ENCODE peak calls at places on chromosomes 1 and 21, in eight cellular contexts. L is breast epithelium, O is transverse colon, S is stomach, M is GM12892, Z is GM23338, Y is K562, C is HCT116. F is an unnamed sample.

GRCh38 chr1:145771056-145771455 is 51.8 kb downstream of the CD160 start:
- DNase-seq in L (no peak), O (no peak), S (no peak), M (no peak), Z (no peak), Y (no peak), C (no peak), F (no peak)

GRCh38 chr1:89931950-89932349 is 63.0 kb upstream of the ZNF326 start:
- DNase-seq in L (no peak), O (no peak), S (no peak), M (no peak), Z (no peak), Y (no peak), C (no peak), F (no peak)

GRCh38 chr1:169869426-169869825 is 24.3 kb downstream of the SCYL3 start:
- DNase-seq in L (no peak), O (no peak), S (no peak), M (no peak), Z (no peak), Y (no peak), C (no peak), F (no peak)

GRCh38 chr1:152086785-152087184 is 2.1 kb downstream of the TCHHL1 start:
- DNase-seq in L (no peak), O (no peak), S (no peak), M (no peak), Z (no peak), Y (no peak), C (no peak), F (no peak)

GRCh38 chr1:34409689-34410229 is 233.1 kb downstream of the C1orf94 start:
- DNase-seq in L (no peak), O (no peak), S (no peak), M (no peak), Z (no peak), Y (no peak), C (no peak), F (peak)

GRCh38 chr21:37780991-37781983 is 135.0 kb downstream of the KCNJ6 start:
- DNase-seq in L (no peak), O (no peak), S (no peak), M (no peak), Z (no peak), Y (no peak), C (no peak), F (no peak)

GRCh38 chr1:93740601-93741031 is 59.0 kb upstream of the BCAR3 start:
- DNase-seq in L (no peak), O (no peak), S (no peak), M (no peak), Z (no peak), Y (no peak), C (no peak), F (no peak)

GRCh38 chr1:23577056-23577985 is 18.0 kb upstream of the ID3 start:
- DNase-seq in L (no peak), O (no peak), S (no peak), M (peak), Z (no peak), Y (peak), C (no peak), F (no peak)

GRCh38 chr1:67578397-67579020 is 106.5 kb upstream of the GADD45A start:
- DNase-seq in L (no peak), O (no peak), S (peak), M (no peak), Z (no peak), Y (no peak), C (no peak), F (no peak)

GRCh38 chr1:3900150-3900968 is at the start of gene C1orf174:
- DNase-seq in L (peak), O (peak), S (peak), M (peak), Z (peak), Y (peak), C (peak), F (peak)

GRCh38 chr1:225554216-225554812 is 98.6 kb downstream of the ENAH start:
- DNase-seq in L (no peak), O (no peak), S (no peak), M (peak), Z (peak), Y (peak), C (peak), F (no peak)

GRCh38 chr1:2302292-2302925 is 74.3 kb downstream of the SKI start:
- DNase-seq in L (no peak), O (no peak), S (no peak), M (no peak), Z (no peak), Y (no peak), C (no peak), F (no peak)

GRCh38 chr1:2301607-2302291 is 73.6 kb downstream of the SKI start:
- DNase-seq in L (no peak), O (no peak), S (no peak), M (no peak), Z (no peak), Y (no peak), C (no peak), F (no peak)

GRCh38 chr1:2298685-2299673 is 70.9 kb downstream of the SKI start:
- DNase-seq in L (no peak), O (no peak), S (no peak), M (no peak), Z (no peak), Y (no peak), C (no peak), F (no peak)

GRCh38 chr1:2300004-2300771 is 72.1 kb downstream of the SKI start:
- DNase-seq in L (no peak), O (peak), S (peak), M (peak), Z (no peak), Y (no peak), C (no peak), F (no peak)

GRCh38 chr1:2300851-2301606 is 72.9 kb downstream of the SKI start:
- DNase-seq in L (peak), O (peak), S (peak), M (peak), Z (no peak), Y (no peak), C (no peak), F (peak)
- TF ChIP-seq POLR2AphosphoS5 in L (peak), O (peak), S (peak), M (no peak), Z (no peak), Y (no peak), C (no peak), F (peak)

DNA sequence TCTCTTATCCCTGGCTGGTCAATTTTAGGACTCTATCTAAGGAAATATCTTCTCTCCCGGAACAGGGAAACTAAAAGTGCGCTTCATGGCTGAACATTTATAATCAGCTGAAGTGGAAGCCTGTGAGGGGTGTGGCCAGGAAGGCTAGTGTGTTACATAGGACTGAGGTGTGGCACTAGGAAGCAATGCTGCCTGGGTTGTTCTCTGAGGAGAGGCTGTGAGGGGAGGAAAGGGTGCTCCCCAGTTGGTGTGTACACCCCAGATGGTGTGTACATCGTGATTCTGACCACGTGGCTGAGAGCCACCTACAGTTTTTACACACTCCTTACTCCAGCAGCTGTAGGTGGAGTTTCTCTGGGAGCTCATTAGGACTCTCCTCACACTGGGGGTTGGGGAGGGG is 16.3 kb downstream of the NTPCR start:
- DNase-seq in L (no peak), O (peak), S (peak), M (no peak), Z (no peak), Y (no peak), C (no peak), F (no peak)
- TF ChIP-seq POLR2AphosphoS5 in L (no peak), O (peak), S (no peak), M (no peak), Z (no peak), Y (no peak), C (no peak), F (no peak)

GRCh38 chr1:116377564-116378529 is 4.8 kb downstream of the ATP1A1 start:
- DNase-seq in L (peak), O (peak), S (no peak), M (peak), Z (no peak), Y (no peak), C (no peak), F (no peak)
- TF ChIP-seq POLR2AphosphoS5 in L (peak), O (peak), S (peak), M (peak), Z (no peak), Y (no peak), C (no peak), F (peak)

GRCh38 chr1:6624712-6625578 is at the start of gene THAP3:
- DNase-seq in L (peak), O (peak), S (peak), M (peak), Z (peak), Y (peak), C (peak), F (peak)
- TF ChIP-seq POLR2AphosphoS5 in L (peak), O (peak), S (no peak), M (no peak), Z (peak), Y (peak), C (peak), F (peak)

GRCh38 chr21:42302292-42302650 is 12.9 kb downstream of the TFF3 start:
- DNase-seq in L (no peak), O (peak), S (no peak), M (no peak), Z (no peak), Y (no peak), C (no peak), F (no peak)

GRCh38 chr21:42299324-42300044 is 15.7 kb downstream of the TFF3 start:
- DNase-seq in L (peak), O (no peak), S (no peak), M (no peak), Z (no peak), Y (no peak), C (no peak), F (no peak)

GRCh38 chr21:42300045-42300583 is 15.1 kb downstream of the TFF3 start:
- DNase-seq in L (no peak), O (no peak), S (no peak), M (no peak), Z (no peak), Y (no peak), C (no peak), F (no peak)

GRCh38 chr21:42301371-42302291 is 13.6 kb downstream of the TFF3 start:
- DNase-seq in L (no peak), O (no peak), S (no peak), M (no peak), Z (no peak), Y (no peak), C (no peak), F (no peak)

DNA sequence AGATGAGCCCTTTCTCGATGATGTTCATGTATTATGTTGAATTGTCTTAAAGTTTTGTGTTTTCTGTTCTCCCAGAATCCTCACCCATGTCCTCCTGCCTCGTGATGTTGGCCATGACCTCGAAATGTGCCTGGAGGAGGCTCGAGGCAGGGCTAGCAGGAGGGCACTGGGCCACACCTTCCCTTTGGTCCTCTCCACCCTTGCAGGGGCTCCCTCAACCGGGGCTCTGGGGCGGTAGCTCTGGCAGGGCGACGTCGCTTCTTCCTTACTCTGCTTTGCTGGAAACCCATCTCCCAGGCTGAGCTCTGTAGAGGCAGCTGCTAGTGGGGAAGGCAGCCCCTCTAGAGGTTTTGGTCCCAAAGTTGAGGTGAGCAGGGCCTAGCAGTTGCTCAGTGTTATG is 14.3 kb downstream of the TFF3 start:
- DNase-seq in L (no peak), O (no peak), S (no peak), M (no peak), Z (no peak), Y (no peak), C (no peak), F (no peak)
- TF ChIP-seq POLR2AphosphoS5 in L (no peak), O (no peak), S (no peak), M (no peak), Z (no peak), Y (no peak), C (no peak), F (no peak)

DNA sequence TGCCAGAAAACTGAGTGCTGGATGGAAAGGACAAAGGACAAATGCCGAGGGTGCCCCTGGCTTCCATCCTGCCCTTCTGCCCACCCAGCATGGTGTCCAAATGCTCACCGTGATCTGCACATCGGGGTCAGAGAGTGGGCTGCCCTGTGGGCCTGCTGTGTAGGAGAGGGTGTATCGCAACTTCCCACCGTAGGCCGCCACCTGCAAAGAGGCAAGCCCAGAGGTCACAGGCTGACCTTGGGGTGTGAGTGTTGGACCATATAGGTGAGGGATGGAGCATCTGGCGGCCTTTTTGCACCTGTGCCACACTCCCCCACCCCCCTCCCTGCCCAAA is 53.5 kb downstream of the LDLRAD2 start:
- DNase-seq in L (no peak), O (peak), S (no peak), M (no peak), Z (no peak), Y (no peak), C (no peak), F (no peak)
- TF ChIP-seq POLR2AphosphoS5 in L (no peak), O (no peak), S (no peak), M (no peak), Z (no peak), Y (no peak), C (no peak), F (no peak)